ENCODE peak calls at places on chromosomes 6 and 20, in four cellular contexts. S is H9, X is IMR-90, O is H1. W is an unnamed sample.

GRCh38 chr6:36999467-37000125 is 5.9 kb upstream of the FGD2 start:
- DNase-seq in S (no peak), X (no peak), O (no peak), W (no peak)

GRCh38 chr6:111423055-111423633 is 59.9 kb downstream of the REV3L start:
- DNase-seq in S (no peak), X (peak; percentile 52), O (no peak), W (no peak)

GRCh38 chr20:826695-827323 is 6.7 kb upstream of the FAM110A start:
- DNase-seq in S (no peak), X (no peak), O (no peak), W (no peak)

GRCh38 chr6:1201547-1202200 is 110.2 kb upstream of the FOXQ1 start:
- DNase-seq in S (no peak), X (no peak), O (no peak), W (no peak)

GRCh38 chr6:163085861-163086562 is 328.5 kb upstream of the QKI start:
- DNase-seq in S (no peak), X (no peak), O (no peak), W (peak; percentile 45)

GRCh38 chr6:22821664-22822320 is 252.4 kb downstream of the HDGFL1 start:
- DNase-seq in S (no peak), X (peak; percentile 61), O (no peak), W (no peak)

GRCh38 chr6:127475135-127475822 is 16.1 kb upstream of the KIAA0408 start:
- DNase-seq in S (no peak), X (no peak), O (no peak), W (no peak)

GRCh38 chr6:27871919-27872633 is 40.1 kb downstream of the OR2B2 start:
- DNase-seq in S (peak; percentile 79), X (peak; percentile 97), O (no peak), W (peak; percentile 98)

GRCh38 chr6:96301023-96301422 is 220.6 kb upstream of the UFL1 start:
- DNase-seq in S (no peak), X (no peak), O (no peak), W (peak; percentile 28)

GRCh38 chr20:36454664-36455427 is 86.5 kb upstream of the MYL9 start:
- DNase-seq in S (peak; percentile 57), X (no peak), O (no peak), W (peak; percentile 54)

GRCh38 chr6:5958948-5959347 is 47.8 kb downstream of the NRN1 start:
- DNase-seq in S (no peak), X (no peak), O (no peak), W (peak; percentile 36)

GRCh38 chr6:168823397-168824020 is 382.5 kb downstream of the SMOC2 start:
- DNase-seq in S (no peak), X (no peak), O (no peak), W (peak; percentile 65)

GRCh38 chr20:23517719-23518118 is 26.8 kb downstream of the CST8 start:
- DNase-seq in S (no peak), X (no peak), O (no peak), W (no peak)

GRCh38 chr6:56370127-56370540 is 122.8 kb upstream of the COL21A1 start:
- DNase-seq in S (peak; percentile 71), X (no peak), O (no peak), W (peak; percentile 78)

GRCh38 chr6:148818939-148819575 is 72.2 kb downstream of the UST start:
- DNase-seq in S (peak; percentile 66), X (no peak), O (peak; percentile 51), W (peak; percentile 63)

GRCh38 chr20:62382306-62383198 is 4.4 kb upstream of the RPS21 start:
- DNase-seq in S (peak; percentile 93), X (peak; percentile 70), O (peak; percentile 72), W (peak; percentile 91)

DNA sequence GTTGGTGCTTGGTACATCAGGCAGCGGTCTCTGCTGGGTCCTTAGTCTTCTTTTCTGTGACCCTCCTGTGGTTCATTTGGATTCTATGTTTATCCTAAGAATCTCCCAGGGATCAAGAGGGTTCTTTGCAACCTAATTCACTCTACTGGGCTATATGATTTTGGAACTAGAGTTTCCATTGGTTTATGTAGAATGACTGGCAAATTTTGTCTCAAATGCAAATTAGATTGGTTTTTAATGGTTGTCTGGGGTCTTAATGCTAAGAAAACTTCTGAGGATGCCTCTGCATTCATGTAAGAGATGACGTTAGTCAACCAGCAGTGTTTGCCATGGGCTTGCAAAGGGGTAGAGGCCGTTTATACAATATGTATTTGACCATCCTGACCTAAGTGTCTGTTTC is 129.8 kb upstream of the ZFP64 start:
- DNase-seq in S (no peak), X (no peak), O (no peak), W (no peak)
- H3K4me1 ChIP-seq in S (no peaks in the 10 kb centered on the region), X (no peaks in the 10 kb centered on the region), O (no peaks in the 10 kb centered on the region), W (no peaks in the 10 kb centered on the region)

GRCh38 chr6:8783191-8783590 is 347.8 kb upstream of the SLC35B3 start:
- DNase-seq in S (no peak), X (no peak), O (no peak), W (no peak)
- H4K5ac ChIP-seq in S (no peak overlapping the region), X (no peak overlapping the region), O (no peak overlapping the region), W (no peak overlapping the region)

GRCh38 chr6:45438849-45439406 is 61.2 kb upstream of the SUPT3H start:
- DNase-seq in S (no peak), X (peak; percentile 93), O (no peak), W (no peak)

GRCh38 chr6:45439459-45439858 is 61.7 kb upstream of the SUPT3H start:
- DNase-seq in S (no peak), X (no peak), O (no peak), W (no peak)

GRCh38 chr6:45437441-45437820 is 59.7 kb upstream of the SUPT3H start:
- DNase-seq in S (no peak), X (no peak), O (no peak), W (no peak)

GRCh38 chr6:45436544-45437440 is 59.1 kb upstream of the SUPT3H start:
- DNase-seq in S (no peak), X (peak; percentile 89), O (no peak), W (peak; percentile 41)

DNA sequence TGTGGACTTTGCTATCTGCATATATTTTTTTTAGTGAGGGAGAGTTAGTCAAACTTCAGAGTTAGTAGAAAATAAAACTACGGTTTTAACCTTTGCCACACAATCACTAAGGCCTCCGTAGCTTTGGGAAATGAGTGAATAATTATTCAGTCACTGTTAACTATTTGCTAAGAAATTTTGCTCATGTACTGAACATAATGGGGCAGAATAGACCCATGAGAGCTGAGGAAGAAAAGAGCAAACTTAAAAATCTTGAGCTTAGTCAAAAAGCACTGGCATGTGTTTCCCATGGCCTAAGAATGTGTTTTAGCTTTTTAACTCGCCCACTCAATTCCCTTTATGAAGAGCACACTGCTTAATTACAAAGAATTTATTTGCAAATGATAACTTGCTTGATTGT is 60.4 kb upstream of the SUPT3H start:
- DNase-seq in S (no peak), X (no peak), O (no peak), W (no peak)
- H3K4me1 ChIP-seq in S (no peaks in the 10 kb centered on the region), X (peaks cover 18% of the 10 kb centered on the region), O (no peaks in the 10 kb centered on the region), W (no peaks in the 10 kb centered on the region)

GRCh38 chr6:2945069-2945452 is 26.3 kb downstream of the SERPINB6 start:
- DNase-seq in S (peak; percentile 20), X (no peak), O (no peak), W (no peak)

GRCh38 chr6:2947424-2947823 is 23.9 kb downstream of the SERPINB6 start:
- DNase-seq in S (no peak), X (no peak), O (no peak), W (no peak)

GRCh38 chr6:2942916-2943563 is 28.3 kb downstream of the SERPINB6 start:
- DNase-seq in S (no peak), X (no peak), O (no peak), W (peak; percentile 54)

GRCh38 chr6:2943564-2943955 is 27.8 kb downstream of the SERPINB6 start:
- DNase-seq in S (no peak), X (no peak), O (no peak), W (no peak)

DNA sequence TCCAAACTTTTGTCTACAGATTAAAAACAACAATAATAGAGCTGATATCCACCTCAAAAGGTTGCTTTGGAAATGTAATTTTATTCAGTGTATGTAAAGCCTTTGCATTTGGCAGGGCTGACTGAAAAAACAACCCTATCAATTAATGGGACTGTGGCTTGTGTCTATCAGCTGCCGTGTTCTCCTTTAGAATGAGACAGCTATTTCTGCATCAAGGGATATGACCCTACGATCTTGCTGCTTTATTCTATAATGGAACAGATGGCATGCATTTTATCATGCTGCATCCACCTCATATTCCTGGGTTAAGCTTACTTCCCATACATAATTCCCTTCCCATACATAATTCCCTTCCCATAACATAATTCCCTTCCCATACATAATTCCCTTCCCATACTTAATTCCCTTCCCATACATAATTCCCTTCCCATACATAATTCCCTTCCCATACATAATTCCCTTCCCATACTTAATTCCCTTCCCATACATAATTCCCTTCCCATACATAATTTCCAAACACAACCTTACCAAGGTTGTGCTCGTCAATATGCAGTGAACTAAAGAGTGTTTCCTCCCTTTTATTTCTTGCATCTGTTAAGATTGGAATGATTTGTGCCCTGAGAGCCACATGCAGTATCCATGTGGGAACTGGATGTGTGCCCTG is 26.8 kb downstream of the SERPINB6 start:
- DNase-seq in S (no peak), X (no peak), O (no peak), W (no peak)
- H4K5ac ChIP-seq in S (no peak overlapping the region), X (no peak overlapping the region), O (no peak overlapping the region), W (no peak overlapping the region)

GRCh38 chr6:154229796-154230195 is 126.8 kb downstream of the IPCEF1 start:
- DNase-seq in S (no peak), X (no peak), O (no peak), W (no peak)
- H3K4me1 ChIP-seq in S (no peaks in the 10 kb centered on the region), X (no peaks in the 10 kb centered on the region), O (no peaks in the 10 kb centered on the region), W (no peaks in the 10 kb centered on the region)

DNA sequence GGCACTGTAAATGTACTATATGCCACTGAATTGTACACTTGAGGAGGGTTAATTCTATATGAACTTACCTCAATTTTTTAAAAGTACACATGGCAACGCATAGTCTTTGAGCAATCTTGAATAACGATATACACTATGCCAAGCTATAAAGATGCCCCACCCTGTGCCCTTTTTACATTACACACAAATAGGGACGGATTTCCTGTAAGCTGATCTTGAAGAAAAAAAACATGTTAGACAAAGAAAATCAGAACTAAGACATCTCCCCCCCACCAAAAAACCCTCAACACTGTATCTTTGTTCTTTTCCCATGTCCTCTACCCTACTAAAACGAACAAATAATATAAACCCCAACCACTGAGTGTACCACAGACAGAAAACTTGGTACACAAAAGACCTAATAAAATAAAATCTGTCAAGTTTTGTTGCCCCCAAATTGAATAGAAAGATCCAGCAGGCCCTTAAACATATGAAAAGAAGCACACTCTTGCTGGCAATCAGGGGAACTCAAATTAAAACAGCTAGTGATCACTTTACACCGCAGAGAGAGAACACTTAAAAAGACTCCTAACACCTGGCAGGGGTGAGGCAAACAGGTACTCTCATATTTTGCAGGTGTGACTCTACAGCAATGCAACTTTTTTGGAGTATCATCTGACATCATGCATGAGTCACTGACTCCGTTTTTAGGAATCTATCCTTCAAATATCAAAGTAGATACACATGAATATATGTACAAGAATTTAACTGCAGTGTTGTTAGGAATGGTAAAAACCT is 29.6 kb downstream of the BACH2 start:
- DNase-seq in S (no peak), X (no peak), O (no peak), W (no peak)
- H4K5ac ChIP-seq in S (no peak overlapping the region), X (no peak overlapping the region), O (no peak overlapping the region), W (no peak overlapping the region)